ENCODE peak calls at places on chromosome 5, in six cellular contexts. One of them, this sample, is unnamed.

GRCh38 chr5:84685121-84685520 is 300.4 kb upstream of the EDIL3 start:
- DNase-seq in GM06990: no peak
- DNase-seq in neural progenitor cell: no peak
- DNase-seq in SK-N-SH: no peak
- DNase-seq in nucleus accumbens: no peak
- DNase-seq in NCI-H345: no peak
- DNase-seq in this sample: no peak

GRCh38 chr5:138596105-138596987 is 21.1 kb upstream of the HSPA9 start:
- DNase-seq in GM06990: no peak
- DNase-seq in neural progenitor cell: peak
- DNase-seq in SK-N-SH: no peak
- DNase-seq in nucleus accumbens: peak
- DNase-seq in NCI-H345: no peak
- DNase-seq in this sample: peak

GRCh38 chr5:127912411-127912810 is 171.2 kb upstream of the SLC12A2 start:
- DNase-seq in GM06990: no peak
- DNase-seq in neural progenitor cell: no peak
- DNase-seq in SK-N-SH: no peak
- DNase-seq in nucleus accumbens: no peak
- DNase-seq in NCI-H345: no peak
- DNase-seq in this sample: no peak

GRCh38 chr5:35899805-35900204 is 38.6 kb downstream of the CAPSL start:
- DNase-seq in GM06990: peak
- DNase-seq in neural progenitor cell: no peak
- DNase-seq in SK-N-SH: no peak
- DNase-seq in nucleus accumbens: no peak
- DNase-seq in NCI-H345: no peak
- DNase-seq in this sample: no peak

GRCh38 chr5:175609504-175609903 is 48.4 kb upstream of the HRH2 start:
- DNase-seq in GM06990: no peak
- DNase-seq in neural progenitor cell: no peak
- DNase-seq in SK-N-SH: no peak
- DNase-seq in nucleus accumbens: peak
- DNase-seq in NCI-H345: no peak
- DNase-seq in this sample: no peak

GRCh38 chr5:30752015-30752414 is 441.5 kb upstream of the CDH6 start:
- DNase-seq in GM06990: no peak
- DNase-seq in neural progenitor cell: no peak
- DNase-seq in SK-N-SH: no peak
- DNase-seq in nucleus accumbens: no peak
- DNase-seq in NCI-H345: no peak
- DNase-seq in this sample: no peak

GRCh38 chr5:1659100-1660036 is 135.6 kb upstream of the LPCAT1 start:
- DNase-seq in GM06990: no peak
- DNase-seq in neural progenitor cell: no peak
- DNase-seq in SK-N-SH: peak
- DNase-seq in nucleus accumbens: no peak
- DNase-seq in NCI-H345: no peak
- DNase-seq in this sample: no peak

GRCh38 chr5:79263290-79263689 is 27.4 kb downstream of the JMY start:
- DNase-seq in GM06990: no peak
- DNase-seq in neural progenitor cell: no peak
- DNase-seq in SK-N-SH: no peak
- DNase-seq in nucleus accumbens: no peak
- DNase-seq in NCI-H345: no peak
- DNase-seq in this sample: no peak

GRCh38 chr5:76733049-76733417 is 17.1 kb downstream of the F2R start:
- DNase-seq in GM06990: no peak
- DNase-seq in neural progenitor cell: no peak
- DNase-seq in SK-N-SH: no peak
- DNase-seq in nucleus accumbens: no peak
- DNase-seq in NCI-H345: no peak
- DNase-seq in this sample: no peak

GRCh38 chr5:7361593-7361992 is 34.3 kb upstream of the ADCY2 start:
- DNase-seq in GM06990: no peak
- DNase-seq in neural progenitor cell: no peak
- DNase-seq in SK-N-SH: no peak
- DNase-seq in nucleus accumbens: no peak
- DNase-seq in NCI-H345: no peak
- DNase-seq in this sample: no peak

GRCh38 chr5:73448072-73448432 is 525 bp downstream of the FOXD1 start:
- DNase-seq in GM06990: no peak
- DNase-seq in neural progenitor cell: peak
- DNase-seq in SK-N-SH: peak
- DNase-seq in nucleus accumbens: no peak
- DNase-seq in NCI-H345: no peak
- DNase-seq in this sample: peak

GRCh38 chr5:127615916-127616315 is 33.0 kb upstream of the CTXN3 start:
- DNase-seq in GM06990: no peak
- DNase-seq in neural progenitor cell: peak
- DNase-seq in SK-N-SH: no peak
- DNase-seq in nucleus accumbens: no peak
- DNase-seq in NCI-H345: no peak
- DNase-seq in this sample: no peak

GRCh38 chr5:5139358-5140050 is 626 bp upstream of the ADAMTS16 start:
- DNase-seq in GM06990: no peak
- DNase-seq in neural progenitor cell: no peak
- DNase-seq in SK-N-SH: peak
- DNase-seq in nucleus accumbens: no peak
- DNase-seq in NCI-H345: peak
- DNase-seq in this sample: no peak

GRCh38 chr5:2111569-2112105 is 228.9 kb upstream of the IRX4 start:
- DNase-seq in GM06990: no peak
- DNase-seq in neural progenitor cell: no peak
- DNase-seq in SK-N-SH: no peak
- DNase-seq in nucleus accumbens: no peak
- DNase-seq in NCI-H345: no peak
- DNase-seq in this sample: no peak

GRCh38 chr5:113221294-113222176 is 213.3 kb downstream of the TSSK1B start:
- DNase-seq in GM06990: no peak
- DNase-seq in neural progenitor cell: no peak
- DNase-seq in SK-N-SH: no peak
- DNase-seq in nucleus accumbens: no peak
- DNase-seq in NCI-H345: no peak
- DNase-seq in this sample: peak

GRCh38 chr5:143245929-143246561 is 157.4 kb downstream of the NR3C1 start:
- DNase-seq in GM06990: no peak
- DNase-seq in neural progenitor cell: no peak
- DNase-seq in SK-N-SH: no peak
- DNase-seq in nucleus accumbens: no peak
- DNase-seq in NCI-H345: no peak
- DNase-seq in this sample: no peak

GRCh38 chr5:13993926-13994325 is 49.4 kb upstream of the DNAH5 start:
- DNase-seq in GM06990: no peak
- DNase-seq in neural progenitor cell: no peak
- DNase-seq in SK-N-SH: no peak
- DNase-seq in nucleus accumbens: no peak
- DNase-seq in NCI-H345: no peak
- DNase-seq in this sample: peak

GRCh38 chr5:58077387-58077786 is 382.5 kb downstream of the PLK2 start:
- DNase-seq in GM06990: no peak
- DNase-seq in neural progenitor cell: no peak
- DNase-seq in SK-N-SH: no peak
- DNase-seq in nucleus accumbens: no peak
- DNase-seq in NCI-H345: peak
- DNase-seq in this sample: no peak

GRCh38 chr5:147415663-147416062 is 94.2 kb downstream of the DPYSL3 start:
- DNase-seq in GM06990: no peak
- DNase-seq in neural progenitor cell: no peak
- DNase-seq in SK-N-SH: no peak
- DNase-seq in nucleus accumbens: no peak
- DNase-seq in NCI-H345: no peak
- DNase-seq in this sample: no peak

GRCh38 chr5:10725636-10726035 is 35.4 kb downstream of the DAP start:
- DNase-seq in GM06990: no peak
- DNase-seq in neural progenitor cell: no peak
- DNase-seq in SK-N-SH: no peak
- DNase-seq in nucleus accumbens: no peak
- DNase-seq in NCI-H345: no peak
- DNase-seq in this sample: no peak

GRCh38 chr5:174065528-174066189 is 20.2 kb downstream of the NSG2 start:
- DNase-seq in GM06990: no peak
- DNase-seq in neural progenitor cell: peak
- DNase-seq in SK-N-SH: peak
- DNase-seq in nucleus accumbens: no peak
- DNase-seq in NCI-H345: peak
- DNase-seq in this sample: peak

GRCh38 chr5:68849906-68850305 is 243.9 kb upstream of the SLC30A5 start:
- DNase-seq in GM06990: no peak
- DNase-seq in neural progenitor cell: peak
- DNase-seq in SK-N-SH: no peak
- DNase-seq in nucleus accumbens: no peak
- DNase-seq in NCI-H345: no peak
- DNase-seq in this sample: no peak

GRCh38 chr5:153520952-153521351 is 30.5 kb downstream of the GRIA1 start:
- DNase-seq in GM06990: no peak
- DNase-seq in neural progenitor cell: no peak
- DNase-seq in SK-N-SH: no peak
- DNase-seq in nucleus accumbens: no peak
- DNase-seq in NCI-H345: no peak
- DNase-seq in this sample: no peak

GRCh38 chr5:139808481-139809330 is 13.1 kb downstream of the PSD2 start:
- DNase-seq in GM06990: peak
- DNase-seq in neural progenitor cell: peak
- DNase-seq in SK-N-SH: no peak
- DNase-seq in nucleus accumbens: no peak
- DNase-seq in NCI-H345: no peak
- DNase-seq in this sample: peak

GRCh38 chr5:113115956-113116355 is 139.4 kb downstream of the DCP2 start:
- DNase-seq in GM06990: no peak
- DNase-seq in neural progenitor cell: no peak
- DNase-seq in SK-N-SH: peak
- DNase-seq in nucleus accumbens: no peak
- DNase-seq in NCI-H345: no peak
- DNase-seq in this sample: no peak

GRCh38 chr5:113965225-113965624 is 396.6 kb upstream of the KCNN2 start:
- DNase-seq in GM06990: no peak
- DNase-seq in neural progenitor cell: no peak
- DNase-seq in SK-N-SH: no peak
- DNase-seq in nucleus accumbens: no peak
- DNase-seq in NCI-H345: no peak
- DNase-seq in this sample: no peak

GRCh38 chr5:60652206-60652605 is 47.8 kb downstream of the DEPDC1B start:
- DNase-seq in GM06990: no peak
- DNase-seq in neural progenitor cell: no peak
- DNase-seq in SK-N-SH: no peak
- DNase-seq in nucleus accumbens: no peak
- DNase-seq in NCI-H345: no peak
- DNase-seq in this sample: no peak

GRCh38 chr5:179436321-179437122 is 91.3 kb upstream of the ADAMTS2 start:
- DNase-seq in GM06990: no peak
- DNase-seq in neural progenitor cell: no peak
- DNase-seq in SK-N-SH: peak
- DNase-seq in nucleus accumbens: no peak
- DNase-seq in NCI-H345: no peak
- DNase-seq in this sample: no peak

GRCh38 chr5:5416733-5417132 is 5.7 kb upstream of the ICE1 start:
- DNase-seq in GM06990: no peak
- DNase-seq in neural progenitor cell: no peak
- DNase-seq in SK-N-SH: no peak
- DNase-seq in nucleus accumbens: no peak
- DNase-seq in NCI-H345: no peak
- DNase-seq in this sample: no peak

GRCh38 chr5:139571966-139572365 is 10.8 kb downstream of the UBE2D2 start:
- DNase-seq in GM06990: no peak
- DNase-seq in neural progenitor cell: no peak
- DNase-seq in SK-N-SH: no peak
- DNase-seq in nucleus accumbens: no peak
- DNase-seq in NCI-H345: no peak
- DNase-seq in this sample: no peak

GRCh38 chr5:59133801-59134261 is 551.0 kb downstream of the RAB3C start:
- DNase-seq in GM06990: no peak
- DNase-seq in neural progenitor cell: no peak
- DNase-seq in SK-N-SH: no peak
- DNase-seq in nucleus accumbens: peak
- DNase-seq in NCI-H345: no peak
- DNase-seq in this sample: no peak

GRCh38 chr5:157986431-157986990 is 127.6 kb upstream of the CLINT1 start:
- DNase-seq in GM06990: no peak
- DNase-seq in neural progenitor cell: no peak
- DNase-seq in SK-N-SH: no peak
- DNase-seq in nucleus accumbens: no peak
- DNase-seq in NCI-H345: no peak
- DNase-seq in this sample: peak

GRCh38 chr5:177996660-177997318 is 747 bp upstream of the PROP1 start:
- DNase-seq in GM06990: no peak
- DNase-seq in neural progenitor cell: no peak
- DNase-seq in SK-N-SH: no peak
- DNase-seq in nucleus accumbens: no peak
- DNase-seq in NCI-H345: no peak
- DNase-seq in this sample: no peak

GRCh38 chr5:154519375-154519774 is 41.3 kb upstream of the HAND1 start:
- DNase-seq in GM06990: no peak
- DNase-seq in neural progenitor cell: no peak
- DNase-seq in SK-N-SH: no peak
- DNase-seq in nucleus accumbens: no peak
- DNase-seq in NCI-H345: no peak
- DNase-seq in this sample: peak

GRCh38 chr5:159098285-159099048 is 1.2 kb downstream of the EBF1 start:
- DNase-seq in GM06990: no peak
- DNase-seq in neural progenitor cell: no peak
- DNase-seq in SK-N-SH: no peak
- DNase-seq in nucleus accumbens: no peak
- DNase-seq in NCI-H345: no peak
- DNase-seq in this sample: peak

GRCh38 chr5:68187268-68188055 is 28.1 kb upstream of the PIK3R1 start:
- DNase-seq in GM06990: no peak
- DNase-seq in neural progenitor cell: peak
- DNase-seq in SK-N-SH: peak
- DNase-seq in nucleus accumbens: peak
- DNase-seq in NCI-H345: no peak
- DNase-seq in this sample: peak

GRCh38 chr5:87394407-87394806 is 18.3 kb downstream of the CCNH start:
- DNase-seq in GM06990: no peak
- DNase-seq in neural progenitor cell: no peak
- DNase-seq in SK-N-SH: no peak
- DNase-seq in nucleus accumbens: no peak
- DNase-seq in NCI-H345: no peak
- DNase-seq in this sample: no peak

This sample was measured in endodermal cell.